ENCODE peak calls at places on chromosomes 1 and 21, in ten cellular contexts. Z is aorta; A is CD8-positive, alpha-beta memory T cell; L is pancreas; G is psoas muscle; C is mesendoderm; K is AG04450; H is PC-3; V is fibroblast of lung; O is mammary epithelial cell. N is an unnamed sample.

GRCh38 chr1:217681806-217682205 is 50.7 kb downstream of the SPATA17 start:
- DNase-seq in C (no peak), H (peak), V (peak), K (no peak), O (no peak), G (no peak), L (no peak), A (no peak), Z (no peak), N (no peak)

GRCh38 chr1:84387480-84388163 is 10.7 kb upstream of the DNASE2B start:
- DNase-seq in Z (no peak), L (no peak), V (no peak), C (peak), G (no peak), O (no peak), H (peak), A (no peak), K (no peak), N (no peak)

GRCh38 chr21:37017951-37018679 is 11.6 kb downstream of the RIPPLY3 start:
- DNase-seq in L (no peak), H (no peak), O (no peak), V (no peak), K (no peak), C (no peak), Z (no peak), A (no peak), G (no peak), N (no peak)

GRCh38 chr1:90346757-90347156 is 351.8 kb downstream of the ZNF326 start:
- DNase-seq in V (no peak), K (no peak), L (no peak), H (no peak), C (no peak), G (no peak), Z (no peak), O (no peak), A (no peak), N (no peak)

GRCh38 chr1:203271018-203271743 is 34.1 kb upstream of the BTG2 start:
- DNase-seq in L (peak), C (peak), H (peak), V (peak), O (peak), Z (no peak), K (no peak), G (no peak), A (peak), N (no peak)

GRCh38 chr1:210989949-210990348 is 144.0 kb downstream of the KCNH1 start:
- DNase-seq in G (no peak), A (no peak), L (no peak), V (no peak), Z (no peak), H (no peak), K (no peak), O (no peak), C (no peak), N (no peak)

GRCh38 chr1:16905112-16905855 is 9.5 kb downstream of the RNU1-2 start:
- DNase-seq in H (peak), G (no peak), Z (no peak), O (peak), L (peak), A (no peak), V (peak), K (peak), C (peak), N (no peak)

GRCh38 chr21:41582298-41582840 is 74.4 kb upstream of the TMPRSS2 start:
- DNase-seq in O (no peak), C (no peak), H (no peak), K (no peak), L (no peak), V (no peak), A (no peak), Z (no peak), G (no peak), N (no peak)

GRCh38 chr21:26212220-26212619 is 41.6 kb upstream of the APP start:
- DNase-seq in G (no peak), V (no peak), O (no peak), L (no peak), A (no peak), H (no peak), K (no peak), Z (no peak), C (peak), N (peak)

GRCh38 chr1:6127587-6128163 is 52.4 kb downstream of the CHD5 start:
- DNase-seq in C (peak), O (peak), L (peak), H (peak), G (peak), K (no peak), Z (peak), A (peak), V (peak), N (no peak)

GRCh38 chr1:199295102-199295501 is 656.3 kb downstream of the PTPRC start:
- DNase-seq in Z (no peak), G (no peak), L (no peak), O (no peak), A (no peak), H (no peak), V (no peak), K (no peak), C (no peak), N (no peak)

GRCh38 chr1:2948751-2949680 is 72.3 kb upstream of the ACTRT2 start:
- DNase-seq in G (no peak), A (no peak), O (no peak), Z (peak), H (no peak), V (no peak), K (no peak), C (no peak), L (no peak), N (no peak)

GRCh38 chr1:157992031-157992568 is 1.3 kb upstream of the KIRREL1 start:
- DNase-seq in C (peak), L (peak), O (peak), Z (peak), H (peak), G (peak), K (no peak), V (peak), A (peak), N (no peak)

GRCh38 chr1:119475866-119476439 is 31.1 kb upstream of the HSD3B1 start:
- DNase-seq in L (peak), C (peak), A (no peak), Z (no peak), H (peak), G (no peak), O (peak), V (peak), K (no peak), N (peak)

GRCh38 chr1:21761052-21761451 is 21.9 kb downstream of the USP48 start:
- DNase-seq in L (no peak), H (no peak), G (no peak), Z (no peak), A (no peak), C (no peak), O (no peak), K (no peak), V (no peak), N (no peak)

GRCh38 chr1:21764615-21765423 is 18.1 kb downstream of the USP48 start:
- DNase-seq in G (peak), Z (peak), O (peak), V (peak), A (no peak), C (peak), L (peak), H (peak), K (peak), N (no peak)

GRCh38 chr1:21762022-21762404 is 20.9 kb downstream of the USP48 start:
- DNase-seq in G (no peak), O (no peak), H (no peak), V (no peak), C (no peak), K (no peak), L (no peak), Z (no peak), A (no peak), N (no peak)

GRCh38 chr1:21763694-21764419 is 19.1 kb downstream of the USP48 start:
- DNase-seq in A (no peak), Z (no peak), H (no peak), V (no peak), G (no peak), O (no peak), K (no peak), L (no peak), C (no peak), N (no peak)

GRCh38 chr1:21763236-21763635 is 19.7 kb downstream of the USP48 start:
- DNase-seq in A (no peak), O (no peak), Z (no peak), K (no peak), L (no peak), H (no peak), C (no peak), G (no peak), V (no peak), N (no peak)
- H3K27ac ChIP-seq in A (no peak), O (no peak), Z (no peak), K (no peak), L (no peak), H (no peak), C (no peak), G (no peak), V (no peak), N (no peak)

DNA sequence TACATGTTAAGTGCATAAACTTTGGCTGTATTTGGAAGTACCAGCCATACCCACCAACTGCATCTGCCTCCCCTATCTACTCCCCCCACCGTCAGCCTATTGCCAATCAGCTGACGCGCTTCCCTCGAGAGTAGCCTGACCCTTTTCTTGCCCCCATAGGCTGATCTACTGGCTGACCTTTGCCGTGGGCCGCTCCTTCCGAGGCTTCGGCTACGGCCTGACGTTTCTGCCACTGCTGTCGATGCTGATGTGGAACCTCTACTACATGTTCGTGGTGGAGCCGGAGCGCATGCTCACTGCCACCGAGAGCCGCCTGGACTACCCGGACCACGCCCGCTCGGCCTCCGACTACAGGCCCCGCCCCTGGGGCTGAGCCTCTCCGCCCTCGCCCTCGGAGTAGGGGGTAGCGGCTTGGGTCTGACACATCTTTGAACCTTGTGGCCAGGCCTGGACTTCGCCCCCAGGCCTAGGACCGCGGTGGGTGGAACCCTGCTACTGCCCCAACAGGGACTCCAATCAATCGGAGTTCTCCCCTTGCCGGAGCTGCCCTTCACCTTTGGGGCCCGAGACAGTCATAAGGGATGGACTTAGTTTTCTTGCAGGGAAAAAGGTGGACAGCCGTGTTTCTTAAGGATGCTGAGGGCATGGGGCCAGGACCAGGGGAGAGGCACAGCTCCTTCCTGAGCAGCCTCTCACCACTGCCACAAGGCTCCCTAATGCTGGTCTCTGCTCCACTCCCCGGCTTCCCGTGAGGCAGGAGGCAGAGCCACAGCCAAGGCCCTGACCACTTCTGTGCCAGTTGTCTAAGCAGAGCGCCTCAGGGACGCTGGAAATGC is 4.0 kb downstream of the GLMP start:
- DNase-seq in H (peak), K (peak), L (peak), V (peak), Z (peak), A (no peak), C (peak), O (no peak), G (peak), N (peak)
- H3K27ac ChIP-seq in H (no peak), K (peak), L (peak), V (peak), Z (peak), A (no peak), C (no peak), O (no peak), G (peak), N (no peak)

GRCh38 chr1:168664069-168664834 is 64.8 kb downstream of the DPT start:
- DNase-seq in L (no peak), Z (no peak), G (no peak), K (no peak), C (no peak), H (no peak), V (no peak), O (no peak), A (no peak), N (no peak)
- H3K27ac ChIP-seq in L (no peak), Z (no peak), G (no peak), K (no peak), C (no peak), H (no peak), V (no peak), O (no peak), A (no peak), N (no peak)

GRCh38 chr1:41217441-41217840 is 24.7 kb downstream of the SCMH1 start:
- DNase-seq in K (no peak), A (no peak), O (no peak), C (no peak), G (no peak), L (no peak), H (no peak), Z (no peak), V (no peak), N (no peak)
- H3K27ac ChIP-seq in K (no peak), A (no peak), O (no peak), C (no peak), G (no peak), L (no peak), H (no peak), Z (no peak), V (no peak), N (no peak)

GRCh38 chr21:28212056-28212455 is 780.6 kb downstream of the LTN1 start:
- DNase-seq in C (no peak), H (no peak), L (no peak), G (no peak), V (no peak), K (no peak), O (no peak), Z (no peak), A (no peak), N (no peak)
- H3K27ac ChIP-seq in C (no peak), H (no peak), L (no peak), G (no peak), V (no peak), K (no peak), O (no peak), Z (no peak), A (no peak), N (no peak)

DNA sequence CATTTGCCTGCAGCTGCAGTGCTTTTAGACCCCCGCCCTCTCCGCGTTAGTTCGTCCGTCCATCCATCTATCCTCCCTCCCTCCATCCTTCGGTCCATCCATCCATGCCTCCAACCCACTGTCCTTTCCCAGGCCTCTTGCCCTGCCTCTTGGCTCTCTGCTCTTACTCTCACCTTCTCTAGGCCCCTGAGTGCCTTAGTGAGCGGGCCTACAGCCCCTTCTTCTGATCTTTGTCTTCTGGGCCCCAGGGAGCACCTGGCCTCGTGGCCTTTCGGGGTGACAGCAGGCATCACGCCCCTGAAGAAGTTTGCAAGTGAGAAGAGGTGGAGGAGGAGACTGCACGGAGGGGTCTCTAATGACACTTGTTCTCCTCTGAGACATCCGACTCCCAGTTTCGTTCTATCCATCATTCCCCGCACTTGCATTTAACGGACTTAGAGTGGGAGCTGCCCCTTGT is 842 bp downstream of the ATXN7L2 start:
- DNase-seq in V (no peak), H (no peak), C (peak), G (no peak), O (no peak), L (no peak), A (no peak), K (no peak), Z (no peak), N (no peak)
- H3K27ac ChIP-seq in V (peak), H (no peak), C (no peak), G (peak), O (no peak), L (no peak), A (peak), K (no peak), Z (no peak), N (no peak)

DNA sequence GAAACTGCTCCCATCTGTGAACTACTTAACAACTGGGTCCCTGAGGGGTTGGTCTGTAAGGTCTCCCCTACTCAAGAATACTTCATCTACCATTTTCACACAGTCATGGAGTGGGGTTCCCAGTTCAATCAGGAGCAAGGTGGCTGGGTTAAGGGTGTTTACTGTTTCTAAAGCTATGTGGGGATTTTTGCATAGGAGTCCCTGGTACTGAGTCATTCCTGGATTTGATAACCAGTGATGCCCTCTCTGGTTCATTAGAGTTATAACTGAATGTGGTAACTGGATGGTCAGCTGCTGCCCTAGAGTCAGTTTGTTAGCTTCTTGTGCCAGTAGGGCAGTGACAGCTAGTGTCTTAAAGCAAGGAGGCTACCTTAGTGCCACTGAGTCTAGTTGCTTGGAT is 29.4 kb upstream of the KCNJ15 start:
- DNase-seq in K (no peak), L (no peak), O (peak), G (no peak), H (no peak), Z (no peak), A (no peak), C (no peak), V (no peak), N (no peak)
- H3K27ac ChIP-seq in K (no peak), L (no peak), O (no peak), G (no peak), H (no peak), Z (no peak), A (no peak), C (no peak), V (no peak), N (no peak)

DNA sequence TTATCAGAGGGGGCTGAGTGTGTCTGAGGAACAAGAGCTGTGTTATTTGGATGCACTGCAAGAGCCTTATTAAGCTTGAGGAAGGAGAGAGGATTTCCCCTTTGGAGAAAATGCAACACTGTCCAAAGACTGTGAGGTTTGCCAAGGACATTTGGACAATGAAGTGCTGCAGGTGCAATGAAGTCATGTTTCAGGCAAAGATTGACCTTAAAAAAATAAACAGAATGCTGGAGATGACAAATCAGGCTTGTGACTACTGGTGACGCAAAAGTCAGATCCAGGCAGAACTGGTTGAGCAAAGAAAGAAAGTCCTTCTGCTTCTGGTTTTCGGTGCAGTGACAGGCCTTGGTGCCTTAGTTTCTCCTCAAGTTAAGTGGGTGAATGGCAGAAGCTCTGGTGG is 125.2 kb upstream of the KIAA0040 start:
- DNase-seq in L (peak), A (no peak), G (no peak), O (no peak), H (peak), Z (no peak), V (no peak), K (no peak), C (no peak), N (no peak)
- H3K27ac ChIP-seq in L (peak), A (no peak), G (peak), O (no peak), H (no peak), Z (no peak), V (no peak), K (no peak), C (no peak), N (no peak)

GRCh38 chr1:53069265-53069662 is 7.3 kb downstream of the PODN start:
- DNase-seq in O (no peak), V (no peak), C (no peak), H (no peak), Z (no peak), K (no peak), L (no peak), G (no peak), A (no peak), N (no peak)

GRCh38 chr1:53071167-53071865 is 9.3 kb downstream of the PODN start:
- DNase-seq in L (no peak), K (no peak), V (no peak), Z (peak), O (no peak), C (no peak), G (no peak), A (no peak), H (no peak), N (no peak)

GRCh38 chr1:53069663-53070327 is 7.8 kb downstream of the PODN start:
- DNase-seq in A (no peak), G (no peak), Z (peak), H (no peak), O (no peak), K (no peak), L (no peak), V (no peak), C (no peak), N (no peak)

GRCh38 chr1:53071915-53072314 is 9.9 kb downstream of the PODN start:
- DNase-seq in C (no peak), H (no peak), K (no peak), O (no peak), Z (no peak), A (no peak), V (no peak), L (no peak), G (no peak), N (no peak)

DNA sequence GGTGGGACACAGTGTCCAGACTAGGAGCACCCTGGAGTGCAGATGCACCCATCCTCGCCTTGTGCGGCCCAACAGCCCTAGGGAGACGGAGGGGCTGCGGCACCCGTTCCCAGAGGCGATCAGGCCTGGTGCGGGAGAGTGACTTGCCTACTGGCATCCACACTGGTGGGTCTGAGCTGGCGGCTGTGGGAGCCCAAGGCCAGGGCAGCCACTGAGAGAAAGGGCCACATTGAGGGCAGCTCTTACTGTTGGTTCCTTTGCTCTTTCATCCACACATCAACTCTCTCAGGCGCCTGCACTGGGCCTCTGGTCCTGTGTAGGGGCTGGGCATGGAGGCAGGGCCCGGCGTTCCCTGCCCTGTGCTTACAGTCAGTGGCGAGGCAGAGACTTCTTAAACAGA is 8.6 kb downstream of the PODN start:
- DNase-seq in C (no peak), Z (peak), O (no peak), V (no peak), K (no peak), L (no peak), G (no peak), A (no peak), H (no peak), N (no peak)
- H3K27ac ChIP-seq in C (no peak), Z (no peak), O (no peak), V (no peak), K (no peak), L (no peak), G (no peak), A (no peak), H (no peak), N (no peak)

DNA sequence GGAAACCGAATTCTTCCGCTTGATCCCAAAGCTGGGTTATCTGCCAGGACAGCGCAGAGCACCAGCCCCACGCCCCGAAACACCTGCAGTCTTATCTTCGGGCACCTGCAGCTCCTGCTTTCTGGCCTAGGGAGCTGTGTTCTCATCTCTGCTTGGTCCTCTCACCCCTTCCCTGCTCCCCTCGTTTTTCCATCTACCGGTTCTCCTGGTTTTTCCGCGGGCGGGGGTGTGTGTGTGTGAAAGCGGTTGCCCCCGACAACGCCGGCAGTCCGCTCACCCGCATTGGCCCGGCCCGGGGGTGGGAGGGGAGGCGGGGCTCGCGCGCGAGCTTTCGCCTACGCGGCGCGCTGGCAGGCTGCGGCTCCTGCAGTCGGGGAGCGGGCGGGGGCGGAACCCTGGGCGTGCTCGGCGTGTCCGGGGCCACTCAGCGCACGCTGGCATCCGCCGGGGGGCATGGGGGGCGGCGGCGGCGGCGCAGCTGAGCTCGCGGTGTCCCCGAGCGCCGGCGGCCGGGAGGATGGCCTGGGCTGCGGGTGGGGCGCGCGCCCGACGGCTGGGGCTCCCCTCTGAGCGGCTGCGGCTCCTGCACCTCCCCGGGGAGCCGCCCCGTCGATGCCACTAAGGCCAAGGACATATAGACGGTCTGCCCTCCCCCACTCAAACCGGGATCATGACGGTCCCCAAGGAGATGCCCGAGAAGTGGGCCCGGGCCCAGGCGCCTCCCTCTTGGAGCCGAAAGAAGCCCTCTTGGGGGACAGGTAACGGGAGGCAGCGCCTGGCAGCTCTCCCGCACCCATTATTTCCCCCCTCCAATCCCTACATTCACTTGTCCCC is 3.2 kb downstream of the ATP8B2 start:
- DNase-seq in G (peak), V (peak), K (no peak), L (peak), C (peak), A (peak), Z (peak), H (peak), O (peak), N (no peak)
- H3K27ac ChIP-seq in G (no peak), V (peak), K (peak), L (no peak), C (no peak), A (peak), Z (no peak), H (no peak), O (no peak), N (no peak)